ENCODE peak calls at places on chromosomes 6 and 20, in four cellular contexts. T is K562, F is HepG2, M is GM12878. A is an unnamed sample.

GRCh38 chr6:118893095-118893881 is 664 bp upstream of the ASF1A start:
- DNase-seq in T (peak), F (peak), M (no peak), A (peak)

GRCh38 chr20:62516345-62516744 is 40.5 kb upstream of the GATA5 start:
- DNase-seq in T (peak), F (peak), M (no peak), A (no peak)

GRCh38 chr6:168908887-168909286 is 344.8 kb downstream of the THBS2 start:
- DNase-seq in T (no peak), F (no peak), M (no peak), A (no peak)

GRCh38 chr20:40717343-40717865 is 28.4 kb upstream of the MAFB start:
- DNase-seq in T (no peak), F (no peak), M (no peak), A (no peak)

GRCh38 chr20:53738039-53738944 is 144.7 kb upstream of the ZNF217 start:
- DNase-seq in T (peak), F (peak), M (no peak), A (peak)

GRCh38 chr6:37339911-37340638 is 13.7 kb upstream of the RNF8 start:
- DNase-seq in T (no peak), F (no peak), M (no peak), A (no peak)

GRCh38 chr6:135212020-135212806 is 31.1 kb downstream of the MYB start:
- DNase-seq in T (no peak), F (no peak), M (no peak), A (peak)

GRCh38 chr6:135215563-135215962 is 34.5 kb downstream of the MYB start:
- DNase-seq in T (no peak), F (no peak), M (no peak), A (no peak)

GRCh38 chr6:136171207-136171606 is 78.9 kb downstream of the MTFR2 start:
- DNase-seq in T (no peak), F (no peak), M (no peak), A (no peak)

GRCh38 chr20:21615617-21616080 is 89.8 kb upstream of the PAX1 start:
- DNase-seq in T (peak), F (peak), M (no peak), A (peak)

GRCh38 chr6:78868124-78868523 is 773 bp downstream of the IRAK1BP1 start:
- DNase-seq in T (no peak), F (no peak), M (no peak), A (no peak)

GRCh38 chr6:140101367-140101766 is 726.9 kb upstream of the CITED2 start:
- DNase-seq in T (no peak), F (no peak), M (no peak), A (no peak)

GRCh38 chr6:71383476-71383875 is 94.9 kb downstream of the OGFRL1 start:
- DNase-seq in T (no peak), F (no peak), M (no peak), A (no peak)

GRCh38 chr20:49825521-49826033 is 12.9 kb downstream of the SLC9A8 start:
- DNase-seq in T (no peak), F (peak), M (no peak), A (no peak)

GRCh38 chr6:34709386-34709785 is 12.8 kb upstream of the ILRUN start:
- DNase-seq in T (no peak), F (no peak), M (no peak), A (no peak)

GRCh38 chr6:25324076-25324762 is 45.0 kb downstream of the CARMIL1 start:
- DNase-seq in T (no peak), F (no peak), M (no peak), A (no peak)

GRCh38 chr6:46204880-46205650 is 34.3 kb upstream of the ENPP5 start:
- DNase-seq in T (no peak), F (no peak), M (no peak), A (no peak)

GRCh38 chr6:41705996-41706835 is 29.2 kb downstream of the TFEB start:
- DNase-seq in T (peak), F (peak), M (peak), A (peak)

GRCh38 chr6:37544530-37544929 is 44.8 kb upstream of the CCDC167 start:
- DNase-seq in T (no peak), F (no peak), M (no peak), A (no peak)

GRCh38 chr6:44662461-44663121 is 275.1 kb downstream of the CDC5L start:
- DNase-seq in T (no peak), F (peak), M (no peak), A (no peak)

GRCh38 chr6:134665029-134665723 is 284.7 kb downstream of the ALDH8A1 start:
- DNase-seq in T (no peak), F (no peak), M (no peak), A (no peak)

GRCh38 chr20:63498950-63499332 is at the start of gene EEF1A2:
- DNase-seq in T (peak), F (no peak), M (no peak), A (peak)

GRCh38 chr6:30752164-30752927 is 8.0 kb upstream of the IER3 start:
- DNase-seq in T (no peak), F (no peak), M (no peak), A (no peak)

GRCh38 chr20:2137552-2138201 is 36.0 kb downstream of the STK35 start:
- DNase-seq in T (no peak), F (no peak), M (no peak), A (no peak)

GRCh38 chr6:12071064-12071615 is 59.0 kb downstream of the HIVEP1 start:
- DNase-seq in T (no peak), F (no peak), M (no peak), A (no peak)

GRCh38 chr20:50280851-50281655 is 90.4 kb downstream of the CEBPB start:
- DNase-seq in T (no peak), F (no peak), M (no peak), A (no peak)

GRCh38 chr20:57464642-57465211 is 60.2 kb downstream of the CTCFL start:
- DNase-seq in T (peak), F (peak), M (no peak), A (peak)

GRCh38 chr6:34484899-34485298 is 19.0 kb downstream of the PACSIN1 start:
- DNase-seq in T (peak), F (no peak), M (peak), A (no peak)

GRCh38 chr20:63655249-63655648 is 2.0 kb upstream of the STMN3 start:
- DNase-seq in T (no peak), F (no peak), M (no peak), A (no peak)

GRCh38 chr6:49849121-49849907 is 17.0 kb downstream of the CRISP1 start:
- DNase-seq in T (peak), F (peak), M (no peak), A (peak)

GRCh38 chr6:408599-409102 is 17.1 kb downstream of the IRF4 start:
- DNase-seq in T (peak), F (peak), M (no peak), A (peak)

GRCh38 chr6:91213229-91213901 is 626.5 kb upstream of the MAP3K7 start:
- DNase-seq in T (no peak), F (no peak), M (no peak), A (no peak)

GRCh38 chr6:117503211-117503610 is 20.7 kb downstream of the DCBLD1 start:
- DNase-seq in T (no peak), F (no peak), M (no peak), A (no peak)

GRCh38 chr6:44498436-44498835 is 110.9 kb downstream of the CDC5L start:
- DNase-seq in T (no peak), F (no peak), M (no peak), A (no peak)

GRCh38 chr6:136037885-136038460 is 186.5 kb downstream of the PDE7B start:
- DNase-seq in T (no peak), F (no peak), M (no peak), A (no peak)

GRCh38 chr6:63598001-63598250 is 25.6 kb downstream of the LOC128125822 start:
- DNase-seq in T (no peak), F (no peak), M (no peak), A (no peak)

DNA sequence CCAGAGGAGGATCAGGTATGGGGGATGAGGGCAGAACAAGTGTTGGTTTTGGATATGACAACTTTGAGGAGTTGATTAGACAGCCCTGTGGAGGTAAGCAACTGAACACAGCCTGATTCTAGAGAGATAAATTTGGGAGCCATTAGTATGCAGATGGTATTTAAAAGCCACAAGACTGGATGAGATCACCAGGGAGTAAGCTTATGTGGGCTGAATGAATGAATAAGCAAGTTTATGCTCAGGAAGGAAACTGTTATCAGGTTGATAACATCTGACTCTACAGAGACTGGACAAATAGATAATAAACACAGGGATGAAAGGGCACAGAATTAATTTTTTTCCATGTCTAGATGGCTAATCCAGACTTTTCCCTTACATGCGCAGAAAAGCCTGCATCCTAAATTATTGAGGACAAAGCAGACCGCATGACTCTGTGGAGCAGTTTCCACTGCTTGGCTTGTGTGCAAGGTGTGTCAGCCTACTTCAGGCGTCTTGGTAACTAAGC is 150.6 kb downstream of the GJA10 start:
- DNase-seq in T (peak), F (no peak), M (no peak), A (no peak)
- TF ChIP-seq SP1 in T (no peak), F (no peak), M (no peak), A (no peak)

GRCh38 chr6:39137235-39137634 is 22.2 kb upstream of the SAYSD1 start:
- DNase-seq in T (peak), F (peak), M (no peak), A (peak)
- TF ChIP-seq TARDBP in T (no peak), F (no peak), M (no peak), A (no peak)

DNA sequence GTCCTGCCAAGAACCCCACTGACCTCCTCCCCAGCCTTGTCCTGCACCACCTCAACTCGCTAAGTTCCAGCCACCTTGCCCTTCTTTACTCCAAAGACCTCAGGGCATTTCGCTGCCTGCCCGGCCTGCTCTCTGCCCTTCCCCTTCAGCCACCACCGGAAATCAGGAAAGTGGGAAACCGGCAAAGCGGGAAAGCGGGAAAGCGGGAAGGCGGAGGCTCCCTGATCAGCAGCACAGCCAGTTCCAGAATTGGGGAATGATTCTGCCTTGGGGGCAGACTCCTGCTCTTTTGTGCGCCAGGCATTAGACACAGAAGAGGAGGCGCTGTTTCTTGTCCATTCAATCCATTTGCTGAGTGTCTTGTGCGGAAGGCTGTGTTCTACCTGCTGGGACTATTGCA is 111.3 kb downstream of the ZDHHC14 start:
- DNase-seq in T (no peak), F (no peak), M (no peak), A (no peak)
- TF ChIP-seq FOXM1 in T (no peak), F (no peak), M (no peak), A (no peak)

DNA sequence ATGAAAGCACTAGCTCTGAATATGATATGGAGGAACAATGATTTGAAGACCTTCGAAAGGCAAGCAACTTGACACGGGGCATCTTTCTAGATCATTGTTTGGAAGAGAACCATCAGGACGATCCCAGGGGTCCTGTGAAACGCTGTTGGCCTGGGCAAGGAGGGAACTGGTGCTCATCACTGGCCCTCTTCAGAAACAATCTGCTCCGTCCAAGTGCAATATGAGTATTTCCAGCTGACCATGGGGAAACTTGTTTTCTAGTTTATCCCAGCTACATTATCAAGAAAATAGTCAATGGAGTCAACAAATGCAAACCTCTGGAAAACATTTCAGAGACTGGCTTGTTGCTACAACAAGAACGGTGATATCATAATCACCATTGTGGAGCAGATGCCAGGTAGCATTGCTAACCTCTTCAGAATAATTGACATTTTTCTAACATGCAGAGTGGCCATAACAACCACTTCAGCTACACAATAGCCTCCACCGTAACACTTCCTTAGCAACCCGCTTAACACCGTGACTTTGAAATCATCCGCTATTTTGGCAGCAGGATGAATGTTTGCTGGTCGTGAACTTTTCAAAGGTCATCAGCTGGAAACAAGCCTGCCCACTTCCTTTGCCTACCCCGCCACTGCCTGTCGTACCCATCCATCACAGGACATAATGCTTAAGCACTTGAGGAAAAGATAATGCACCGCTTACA is 112.0 kb upstream of the PDE10A start:
- DNase-seq in T (no peak), F (peak), M (no peak), A (peak)
- TF ChIP-seq SP1 in T (no peak), F (no peak), M (no peak), A (no peak)

DNA sequence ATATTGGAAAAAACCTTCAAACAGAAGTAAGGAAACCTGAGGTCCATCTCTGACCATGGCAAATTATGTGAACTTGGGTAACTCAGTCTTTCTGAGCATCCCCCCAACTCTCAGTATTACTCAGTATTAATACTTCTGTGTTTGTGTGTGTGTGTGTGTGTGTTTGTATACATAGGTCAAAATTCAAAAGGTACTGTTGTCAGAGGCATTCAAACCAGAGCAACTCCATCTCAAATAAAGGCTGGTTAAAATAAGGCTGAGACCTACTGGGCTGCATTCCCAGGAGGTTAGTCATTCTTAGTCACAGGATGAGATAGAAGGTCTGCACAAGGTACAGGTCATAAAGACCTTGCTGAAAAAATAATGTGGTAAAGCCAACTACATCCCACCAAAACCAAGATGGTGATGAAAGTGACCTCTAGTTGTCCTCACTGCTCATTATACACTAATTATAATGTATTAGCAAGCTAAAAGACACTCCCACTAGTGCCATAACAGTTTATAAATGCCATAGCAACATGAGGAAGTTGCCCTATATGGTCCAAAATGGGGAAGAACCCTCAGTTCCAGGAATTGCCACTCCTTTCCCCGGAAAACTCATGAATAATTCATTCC is 33.3 kb upstream of the SLC22A16 start:
- DNase-seq in T (no peak), F (peak), M (no peak), A (no peak)
- TF ChIP-seq TARDBP in T (no peak), F (no peak), M (no peak), A (no peak)

GRCh38 chr20:16437387-16437990 is 135.8 kb downstream of the KIF16B start:
- DNase-seq in T (no peak), F (no peak), M (no peak), A (no peak)

GRCh38 chr20:16438100-16438499 is 135.1 kb downstream of the KIF16B start:
- DNase-seq in T (no peak), F (no peak), M (no peak), A (no peak)

DNA sequence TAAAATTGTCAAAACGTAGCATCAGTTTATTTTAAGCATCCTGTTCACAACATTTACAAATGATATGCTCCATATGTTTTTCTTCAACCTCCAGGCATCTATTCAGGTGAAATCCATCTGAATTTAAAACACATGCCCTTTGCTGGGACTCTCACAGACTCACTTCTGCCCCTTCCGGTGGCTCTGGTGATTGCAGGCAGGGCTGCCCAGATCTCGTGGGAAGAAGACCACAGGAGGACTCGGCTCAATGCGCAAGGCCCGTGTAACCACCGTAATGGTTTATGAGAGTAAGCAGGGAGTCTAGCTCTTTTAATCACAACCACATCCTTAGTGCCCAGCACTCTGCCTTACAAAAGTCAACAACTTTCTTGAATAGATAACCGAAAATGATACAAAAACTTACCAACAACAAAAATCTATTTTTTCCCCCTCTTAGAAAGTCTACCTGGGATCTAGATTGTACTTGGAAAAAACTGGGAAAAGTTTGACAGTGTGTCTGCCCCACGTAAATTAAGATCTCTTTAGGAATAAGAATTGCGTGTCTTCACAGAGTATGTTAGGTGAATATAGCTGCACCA is 139.1 kb downstream of the KIF16B start:
- DNase-seq in T (peak), F (peak), M (peak), A (peak)
- TF ChIP-seq FOXM1 in T (no peak), F (no peak), M (no peak), A (no peak)

GRCh38 chr6:80641591-80641990 is 535.1 kb downstream of the BCKDHB start:
- DNase-seq in T (no peak), F (no peak), M (no peak), A (no peak)

GRCh38 chr6:80639243-80639642 is 532.8 kb downstream of the BCKDHB start:
- DNase-seq in T (no peak), F (no peak), M (no peak), A (no peak)

GRCh38 chr6:80643881-80644280 is 537.4 kb downstream of the BCKDHB start:
- DNase-seq in T (no peak), F (no peak), M (no peak), A (no peak)

GRCh38 chr6:80640176-80640575 is 533.7 kb downstream of the BCKDHB start:
- DNase-seq in T (no peak), F (no peak), M (no peak), A (no peak)

GRCh38 chr6:80642452-80642851 is 536.0 kb downstream of the BCKDHB start:
- DNase-seq in T (no peak), F (no peak), M (no peak), A (no peak)
- TF ChIP-seq SP1 in T (no peak), F (no peak), M (no peak), A (no peak)

DNA sequence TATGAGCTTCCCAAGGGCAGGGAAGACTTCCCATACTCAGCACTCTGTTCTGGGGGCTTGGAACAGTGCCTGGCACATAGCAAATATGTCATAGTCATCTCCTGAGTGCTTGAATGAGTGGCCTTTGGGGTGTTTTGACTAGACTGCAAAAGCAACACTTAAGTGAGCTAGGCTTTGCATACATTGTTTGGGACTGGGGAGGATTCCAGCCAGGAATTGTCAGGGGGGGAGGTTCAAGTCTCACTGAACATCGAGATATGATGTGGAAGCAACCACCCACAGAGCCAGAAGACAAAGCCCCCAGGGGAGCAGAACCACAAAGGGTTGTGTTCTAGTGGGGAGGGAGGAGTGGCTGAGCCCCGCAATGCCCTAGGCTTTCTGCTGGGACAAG is 98.4 kb downstream of the SYCP2 start:
- DNase-seq in T (no peak), F (no peak), M (no peak), A (no peak)
- TF ChIP-seq TARDBP in T (no peak), F (no peak), M (no peak), A (no peak)

GRCh38 chr20:24470782-24471582 is 1.6 kb downstream of the SYNDIG1 start:
- DNase-seq in T (no peak), F (no peak), M (no peak), A (no peak)
- TF ChIP-seq FOXM1 in T (no peak), F (no peak), M (no peak), A (no peak)

A was measured in HEK293T.